ENCODE peak calls at places on chromosome 9, in five cellular contexts. One of them, this sample, is unnamed.

GRCh38 chr9:32672478-32672877 is 37.0 kb upstream of the TAF1L start:
- DNase-seq in NCI-H2081: no peak
- DNase-seq in fibroblast of pulmonary artery: peak; percentile 66
- DNase-seq in stimulated activated CD4-positive, alpha-beta T cell treated with anti-CD3 and anti-CD28 coated beads, Interleukin-15, amount 100 ng/mL, for 24 hours: no peak
- DNase-seq in GM12865: no peak
- DNase-seq in this sample: no peak

GRCh38 chr9:114551750-114552685 is 35.6 kb upstream of the ATP6V1G1 start:
- DNase-seq in stimulated activated CD4-positive, alpha-beta T cell treated with anti-CD3 and anti-CD28 coated beads, Interleukin-15, amount 100 ng/mL, for 24 hours: no peak
- DNase-seq in NCI-H2081: no peak
- DNase-seq in GM12865: no peak
- DNase-seq in fibroblast of pulmonary artery: peak; percentile 95
- DNase-seq in this sample: no peak

GRCh38 chr9:127915801-127916664 is 808 bp downstream of the ST6GALNAC4 start:
- DNase-seq in fibroblast of pulmonary artery: no peak
- DNase-seq in GM12865: peak; percentile 88
- DNase-seq in NCI-H2081: peak; percentile 69
- DNase-seq in stimulated activated CD4-positive, alpha-beta T cell treated with anti-CD3 and anti-CD28 coated beads, Interleukin-15, amount 100 ng/mL, for 24 hours: no peak
- DNase-seq in this sample: no peak

GRCh38 chr9:78539904-78540303 is 243.0 kb downstream of the PSAT1 start:
- DNase-seq in stimulated activated CD4-positive, alpha-beta T cell treated with anti-CD3 and anti-CD28 coated beads, Interleukin-15, amount 100 ng/mL, for 24 hours: no peak
- DNase-seq in NCI-H2081: peak; percentile 54
- DNase-seq in GM12865: no peak
- DNase-seq in fibroblast of pulmonary artery: peak; percentile 7
- DNase-seq in this sample: peak; percentile 97

GRCh38 chr9:89097219-89097618 is 81.4 kb downstream of the SHC3 start:
- DNase-seq in GM12865: no peak
- DNase-seq in stimulated activated CD4-positive, alpha-beta T cell treated with anti-CD3 and anti-CD28 coated beads, Interleukin-15, amount 100 ng/mL, for 24 hours: no peak
- DNase-seq in NCI-H2081: no peak
- DNase-seq in fibroblast of pulmonary artery: no peak
- DNase-seq in this sample: no peak

GRCh38 chr9:99753436-99753835 is 68.2 kb upstream of the NR4A3 start:
- DNase-seq in stimulated activated CD4-positive, alpha-beta T cell treated with anti-CD3 and anti-CD28 coated beads, Interleukin-15, amount 100 ng/mL, for 24 hours: no peak
- DNase-seq in fibroblast of pulmonary artery: no peak
- DNase-seq in NCI-H2081: no peak
- DNase-seq in GM12865: no peak
- DNase-seq in this sample: no peak

GRCh38 chr9:20356392-20357206 is 265.7 kb downstream of the MLLT3 start:
- DNase-seq in fibroblast of pulmonary artery: peak; percentile 92
- DNase-seq in GM12865: peak; percentile 85
- DNase-seq in NCI-H2081: peak; percentile 80
- DNase-seq in stimulated activated CD4-positive, alpha-beta T cell treated with anti-CD3 and anti-CD28 coated beads, Interleukin-15, amount 100 ng/mL, for 24 hours: peak; percentile 62
- DNase-seq in this sample: peak; percentile 79

GRCh38 chr9:91795500-91796241 is 154.4 kb downstream of the ROR2 start:
- DNase-seq in stimulated activated CD4-positive, alpha-beta T cell treated with anti-CD3 and anti-CD28 coated beads, Interleukin-15, amount 100 ng/mL, for 24 hours: no peak
- DNase-seq in fibroblast of pulmonary artery: no peak
- DNase-seq in NCI-H2081: peak; percentile 31
- DNase-seq in GM12865: no peak
- DNase-seq in this sample: no peak

GRCh38 chr9:136409557-136410455 is 608 bp downstream of the ENTR1 start:
- DNase-seq in stimulated activated CD4-positive, alpha-beta T cell treated with anti-CD3 and anti-CD28 coated beads, Interleukin-15, amount 100 ng/mL, for 24 hours: peak; percentile 56
- DNase-seq in fibroblast of pulmonary artery: peak; percentile 33
- DNase-seq in GM12865: peak; percentile 56
- DNase-seq in NCI-H2081: peak; percentile 42
- DNase-seq in this sample: no peak

GRCh38 chr9:121120386-121120785 is 45.6 kb downstream of the CNTRL start:
- DNase-seq in GM12865: no peak
- DNase-seq in NCI-H2081: no peak
- DNase-seq in fibroblast of pulmonary artery: no peak
- DNase-seq in stimulated activated CD4-positive, alpha-beta T cell treated with anti-CD3 and anti-CD28 coated beads, Interleukin-15, amount 100 ng/mL, for 24 hours: no peak
- DNase-seq in this sample: no peak

GRCh38 chr9:3346549-3346948 is 179.3 kb downstream of the RFX3 start:
- DNase-seq in fibroblast of pulmonary artery: no peak
- DNase-seq in NCI-H2081: no peak
- DNase-seq in stimulated activated CD4-positive, alpha-beta T cell treated with anti-CD3 and anti-CD28 coated beads, Interleukin-15, amount 100 ng/mL, for 24 hours: no peak
- DNase-seq in GM12865: no peak
- DNase-seq in this sample: peak; percentile 58

GRCh38 chr9:110801426-110801825 is 132.8 kb downstream of the MUSK start:
- DNase-seq in NCI-H2081: no peak
- DNase-seq in fibroblast of pulmonary artery: no peak
- DNase-seq in GM12865: no peak
- DNase-seq in stimulated activated CD4-positive, alpha-beta T cell treated with anti-CD3 and anti-CD28 coated beads, Interleukin-15, amount 100 ng/mL, for 24 hours: no peak
- DNase-seq in this sample: no peak

GRCh38 chr9:110027624-110028023 is 180.3 kb downstream of the C9orf152 start:
- DNase-seq in stimulated activated CD4-positive, alpha-beta T cell treated with anti-CD3 and anti-CD28 coated beads, Interleukin-15, amount 100 ng/mL, for 24 hours: no peak
- DNase-seq in NCI-H2081: peak; percentile 33
- DNase-seq in fibroblast of pulmonary artery: peak; percentile 92
- DNase-seq in GM12865: no peak
- DNase-seq in this sample: no peak

This sample was measured in LNCaP clone FGC.